ENCODE peak calls at places on chromosomes 4 and X, in seven cellular contexts. D is AG04450; K is uterus; G is CD8-positive, alpha-beta T cell; Y is endodermal cell; I is mammary epithelial cell; W is WERI-Rb-1. F is an unnamed sample.

GRCh38 chr4:15436515-15436914 is 8.7 kb downstream of the C1QTNF7 start:
- DNase-seq in K (no peak), Y (no peak), G (no peak), W (no peak), D (peak; percentile 46), I (no peak), F (no peak)

GRCh38 chrX:123959281-123960063 is 2.0 kb upstream of the STAG2 start:
- DNase-seq in W (peak; percentile 18), G (no peak), I (peak; percentile 28), K (peak; percentile 67), D (no peak), Y (no peak), F (peak; percentile 59)

GRCh38 chrX:153669174-153669890 is 4.3 kb downstream of the PNCK start:
- DNase-seq in Y (peak; percentile 77), G (peak; percentile 17), W (peak; percentile 66), K (no peak), D (no peak), I (no peak), F (no peak)

GRCh38 chr4:133969202-133969873 is 232.3 kb downstream of the PABPC4L start:
- DNase-seq in Y (no peak), G (no peak), K (no peak), I (peak; percentile 9), W (no peak), D (peak; percentile 1), F (peak; percentile 14)

GRCh38 chr4:75637827-75638226 is 7.5 kb upstream of the CDKL2 start:
- DNase-seq in G (no peak), W (no peak), Y (no peak), K (no peak), D (no peak), I (no peak), F (no peak)

GRCh38 chr4:45350438-45350837 is 624.1 kb upstream of the GNPDA2 start:
- DNase-seq in Y (no peak), D (no peak), I (peak; percentile 30), G (no peak), K (no peak), W (no peak), F (no peak)

GRCh38 chrX:72280210-72280882 is 3.3 kb upstream of the RPS4X start:
- DNase-seq in Y (no peak), K (no peak), I (peak; percentile 77), G (no peak), W (no peak), D (no peak), F (no peak)

GRCh38 chr4:105520819-105521790 is 31.3 kb upstream of the ARHGEF38 start:
- DNase-seq in G (no peak), Y (peak; percentile 72), D (peak; percentile 11), I (peak; percentile 36), K (no peak), W (peak; percentile 57), F (peak; percentile 70)

GRCh38 chr4:115548123-115548522 is 434.7 kb upstream of the NDST4 start:
- DNase-seq in D (no peak), Y (no peak), I (no peak), W (no peak), K (no peak), G (no peak), F (no peak)

GRCh38 chr4:25233194-25233593 is 639 bp upstream of the PI4K2B start:
- DNase-seq in W (no peak), I (no peak), Y (no peak), G (no peak), D (no peak), K (no peak), F (no peak)

GRCh38 chr4:25233737-25234389 is at the start of gene PI4K2B:
- DNase-seq in G (peak; percentile 93), Y (peak; percentile 96), D (peak; percentile 13), K (peak; percentile 80), W (peak; percentile 95), I (peak; percentile 91), F (peak; percentile 96)

GRCh38 chr4:25235401-25235800 is 1.6 kb downstream of the PI4K2B start:
- DNase-seq in G (no peak), K (no peak), W (no peak), I (peak; percentile 3), Y (no peak), D (no peak), F (no peak)

GRCh38 chr4:25234390-25235367 is 846 bp downstream of the PI4K2B start:
- DNase-seq in I (peak; percentile 97), K (peak; percentile 38), D (peak; percentile 42), W (peak; percentile 35), G (peak; percentile 16), Y (peak; percentile 81), F (peak; percentile 58)

DNA sequence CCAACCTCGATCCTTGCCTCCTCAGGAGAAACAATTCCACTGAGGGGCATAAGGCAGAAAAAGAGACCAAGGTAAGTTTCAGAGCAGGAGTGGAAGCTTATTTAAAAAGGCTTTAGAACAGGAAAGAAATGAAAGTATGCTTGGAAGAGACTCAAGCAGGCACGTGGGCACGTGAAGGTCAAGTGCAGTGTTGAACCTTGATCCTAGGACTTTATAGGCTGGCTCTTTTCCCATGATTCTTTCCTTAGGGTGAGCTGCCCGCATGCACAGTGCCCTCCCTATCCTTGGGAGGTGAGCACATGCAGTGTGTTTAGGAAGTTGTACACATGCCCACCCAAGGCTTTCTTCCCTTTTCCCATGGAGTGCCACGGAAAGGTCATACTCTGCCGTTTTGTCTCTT is 4.0 kb upstream of the PI4K2B start:
- DNase-seq in D (no peak), I (no peak), K (no peak), Y (no peak), G (no peak), W (no peak), F (no peak)
- H3K9me3 ChIP-seq in D (peaks cover 5% of the 10 kb centered on the region), I (no peaks in the 10 kb centered on the region), K (no peaks in the 10 kb centered on the region), Y (peaks cover 55% of the 10 kb centered on the region), G (peaks cover 4% of the 10 kb centered on the region), W (peaks cover 14% of the 10 kb centered on the region), F (no peaks in the 10 kb centered on the region)

GRCh38 chr4:112266823-112267222 is 18.9 kb downstream of the TIFA start:
- DNase-seq in D (no peak), I (peak; percentile 14), G (no peak), K (no peak), W (no peak), Y (no peak), F (no peak)
- TF ChIP-seq CTCF in D (peak; percentile 60), I (peak; percentile 44), G (peak; percentile 39), K (peak; percentile 35), W (no peak), Y (peak; percentile 72), F (peak; percentile 55)

GRCh38 chr4:7722716-7723115 is 216.9 kb downstream of the AFAP1 start:
- DNase-seq in I (no peak), K (no peak), D (no peak), Y (no peak), W (no peak), G (no peak), F (no peak)

GRCh38 chr4:7725951-7726350 is 213.7 kb downstream of the AFAP1 start:
- DNase-seq in D (no peak), K (no peak), I (peak; percentile 68), Y (no peak), G (no peak), W (no peak), F (no peak)

GRCh38 chr4:7727727-7728126 is 211.9 kb downstream of the AFAP1 start:
- DNase-seq in K (no peak), D (no peak), W (no peak), Y (no peak), G (no peak), I (peak; percentile 24), F (no peak)

GRCh38 chr4:7723625-7724024 is 216.0 kb downstream of the AFAP1 start:
- DNase-seq in I (no peak), G (no peak), W (no peak), K (no peak), Y (no peak), D (no peak), F (no peak)

DNA sequence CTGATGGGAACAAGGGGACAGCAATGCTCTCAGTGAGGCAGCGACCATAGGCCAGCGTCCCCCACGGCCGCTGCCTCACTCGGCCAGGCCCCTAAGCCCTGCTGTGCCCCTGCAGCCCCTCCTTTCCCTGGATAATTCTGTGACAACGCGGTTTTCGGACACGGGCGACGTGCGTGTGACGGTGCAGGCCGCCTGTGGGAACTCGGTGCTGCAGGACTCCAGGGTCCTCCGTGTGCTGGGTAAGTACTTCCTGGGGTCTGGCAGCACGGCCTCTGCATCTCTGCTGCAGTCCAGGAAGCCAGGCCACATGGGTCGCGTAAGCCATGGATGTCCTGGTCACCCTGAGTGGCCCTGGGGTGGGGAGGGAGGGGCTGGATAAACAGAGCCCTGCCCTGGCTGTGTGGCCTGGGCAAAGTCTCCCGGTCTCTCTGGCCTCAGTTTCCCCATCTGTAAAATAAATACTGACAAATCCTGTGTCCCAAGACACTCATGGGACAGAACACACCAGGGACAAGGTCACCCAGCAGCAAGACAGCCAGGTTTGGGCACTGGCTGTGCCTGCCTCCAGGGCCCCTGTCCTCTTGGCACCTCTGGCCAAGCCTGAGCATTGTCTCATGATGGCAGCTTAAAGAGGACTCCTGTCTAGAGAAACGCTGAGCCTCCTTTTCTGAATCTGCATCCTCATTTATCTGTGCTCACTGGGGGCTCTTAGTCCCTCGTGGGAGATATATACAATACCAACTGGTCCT is 212.8 kb downstream of the AFAP1 start:
- DNase-seq in I (no peak), Y (no peak), W (no peak), K (no peak), D (no peak), G (no peak), F (no peak)
- H3K4me3 ChIP-seq in I (no peak overlapping the region), Y (no peak overlapping the region), W (no peak overlapping the region), K (no peak overlapping the region), D (no peak overlapping the region), G (no peak overlapping the region), F (no peak overlapping the region)

DNA sequence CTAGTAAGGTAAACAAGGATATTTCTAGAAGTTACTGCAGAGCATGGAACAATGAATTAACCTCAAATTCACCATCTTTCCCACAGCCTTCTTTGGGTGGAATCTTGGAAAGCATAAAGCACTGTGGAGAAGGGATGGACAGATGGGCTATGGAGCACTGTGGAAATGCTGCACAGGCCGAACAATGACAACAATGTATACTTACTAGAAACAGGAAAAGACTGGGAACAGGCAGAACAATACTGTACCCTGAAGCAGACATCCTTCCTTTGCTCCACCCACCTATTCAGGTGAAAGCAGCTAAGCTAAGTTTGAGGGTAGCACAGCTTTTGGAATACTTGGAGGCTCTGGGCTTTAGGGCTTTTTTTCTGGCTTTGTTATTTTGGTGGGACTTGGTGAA is 250.6 kb upstream of the KLF8 start:
- DNase-seq in W (no peak), K (no peak), D (no peak), G (no peak), Y (no peak), I (no peak), F (no peak)
- H3K9me3 ChIP-seq in W (no peaks in the 10 kb centered on the region), K (no peaks in the 10 kb centered on the region), D (no peaks in the 10 kb centered on the region), G (peaks cover 3% of the 10 kb centered on the region), Y (peaks cover 20% of the 10 kb centered on the region), I (no peaks in the 10 kb centered on the region), F (no peaks in the 10 kb centered on the region)